ENCODE peak calls at places on chromosomes 16 and 17, in six cellular contexts. One of them, this sample, is unnamed.
A peak's percentile ranks its signal among the peaks of the same experiment; 100 is the strongest.

GRCh38 chr16:67833035-67833417 is 9.1 kb upstream of the THAP11 start:
- DNase-seq in upper lobe of right lung: no peak
- DNase-seq in PC-3: peak; percentile 68
- DNase-seq in mammary epithelial cell: peak; percentile 68
- DNase-seq in iPS DF 6.9: no peak
- DNase-seq in A673: no peak
- DNase-seq in this sample: peak; percentile 28

GRCh38 chr16:3665508-3665907 is 11.0 kb downstream of the DNASE1 start:
- DNase-seq in iPS DF 6.9: no peak
- DNase-seq in mammary epithelial cell: no peak
- DNase-seq in A673: no peak
- DNase-seq in PC-3: no peak
- DNase-seq in upper lobe of right lung: no peak
- DNase-seq in this sample: no peak

GRCh38 chr17:35373984-35374765 is 754 bp upstream of the SLFN11 start:
- DNase-seq in mammary epithelial cell: peak; percentile 17
- DNase-seq in PC-3: peak; percentile 34
- DNase-seq in iPS DF 6.9: no peak
- DNase-seq in upper lobe of right lung: peak; percentile 81
- DNase-seq in A673: peak; percentile 52
- DNase-seq in this sample: peak; percentile 37

GRCh38 chr17:71870546-71870862 is 250.3 kb upstream of the SOX9 start:
- DNase-seq in iPS DF 6.9: no peak
- DNase-seq in upper lobe of right lung: no peak
- DNase-seq in A673: peak; percentile 88
- DNase-seq in mammary epithelial cell: no peak
- DNase-seq in PC-3: no peak
- DNase-seq in this sample: no peak

GRCh38 chr16:10868562-10869469 is 8.2 kb upstream of the CIITA start:
- DNase-seq in iPS DF 6.9: no peak
- DNase-seq in PC-3: no peak
- DNase-seq in mammary epithelial cell: no peak
- DNase-seq in upper lobe of right lung: peak; percentile 74
- DNase-seq in A673: no peak
- DNase-seq in this sample: peak; percentile 32

GRCh38 chr17:75516619-75517276 is 420 bp downstream of the TSEN54 start:
- DNase-seq in iPS DF 6.9: no peak
- DNase-seq in A673: peak; percentile 46
- DNase-seq in upper lobe of right lung: peak; percentile 76
- DNase-seq in mammary epithelial cell: peak; percentile 7
- DNase-seq in PC-3: peak; percentile 21
- DNase-seq in this sample: no peak

GRCh38 chr17:17104036-17104435 is 61.8 kb downstream of the MPRIP start:
- DNase-seq in PC-3: no peak
- DNase-seq in iPS DF 6.9: no peak
- DNase-seq in A673: no peak
- DNase-seq in upper lobe of right lung: no peak
- DNase-seq in mammary epithelial cell: no peak
- DNase-seq in this sample: no peak

GRCh38 chr16:79334127-79334526 is 266.4 kb downstream of the MAF start:
- DNase-seq in PC-3: no peak
- DNase-seq in A673: peak; percentile 7
- DNase-seq in upper lobe of right lung: no peak
- DNase-seq in iPS DF 6.9: no peak
- DNase-seq in mammary epithelial cell: no peak
- DNase-seq in this sample: no peak

GRCh38 chr16:11843861-11844260 is 7.5 kb downstream of the RSL1D1 start:
- DNase-seq in mammary epithelial cell: no peak
- DNase-seq in A673: no peak
- DNase-seq in upper lobe of right lung: no peak
- DNase-seq in iPS DF 6.9: no peak
- DNase-seq in PC-3: no peak
- DNase-seq in this sample: no peak

GRCh38 chr17:13597723-13598347 is 3.9 kb downstream of the HS3ST3A1 start:
- DNase-seq in A673: peak; percentile 33
- DNase-seq in PC-3: peak; percentile 78
- DNase-seq in mammary epithelial cell: peak; percentile 31
- DNase-seq in upper lobe of right lung: no peak
- DNase-seq in iPS DF 6.9: no peak
- DNase-seq in this sample: no peak

GRCh38 chr17:27871407-27871806 is 21.8 kb downstream of the LYRM9 start:
- DNase-seq in PC-3: no peak
- DNase-seq in iPS DF 6.9: no peak
- DNase-seq in mammary epithelial cell: no peak
- DNase-seq in upper lobe of right lung: no peak
- DNase-seq in A673: no peak
- DNase-seq in this sample: peak; percentile 91

GRCh38 chr17:60630352-60630751 is 30.4 kb downstream of the PPM1D start:
- DNase-seq in mammary epithelial cell: no peak
- DNase-seq in A673: no peak
- DNase-seq in upper lobe of right lung: no peak
- DNase-seq in iPS DF 6.9: no peak
- DNase-seq in PC-3: no peak
- DNase-seq in this sample: no peak

DNA sequence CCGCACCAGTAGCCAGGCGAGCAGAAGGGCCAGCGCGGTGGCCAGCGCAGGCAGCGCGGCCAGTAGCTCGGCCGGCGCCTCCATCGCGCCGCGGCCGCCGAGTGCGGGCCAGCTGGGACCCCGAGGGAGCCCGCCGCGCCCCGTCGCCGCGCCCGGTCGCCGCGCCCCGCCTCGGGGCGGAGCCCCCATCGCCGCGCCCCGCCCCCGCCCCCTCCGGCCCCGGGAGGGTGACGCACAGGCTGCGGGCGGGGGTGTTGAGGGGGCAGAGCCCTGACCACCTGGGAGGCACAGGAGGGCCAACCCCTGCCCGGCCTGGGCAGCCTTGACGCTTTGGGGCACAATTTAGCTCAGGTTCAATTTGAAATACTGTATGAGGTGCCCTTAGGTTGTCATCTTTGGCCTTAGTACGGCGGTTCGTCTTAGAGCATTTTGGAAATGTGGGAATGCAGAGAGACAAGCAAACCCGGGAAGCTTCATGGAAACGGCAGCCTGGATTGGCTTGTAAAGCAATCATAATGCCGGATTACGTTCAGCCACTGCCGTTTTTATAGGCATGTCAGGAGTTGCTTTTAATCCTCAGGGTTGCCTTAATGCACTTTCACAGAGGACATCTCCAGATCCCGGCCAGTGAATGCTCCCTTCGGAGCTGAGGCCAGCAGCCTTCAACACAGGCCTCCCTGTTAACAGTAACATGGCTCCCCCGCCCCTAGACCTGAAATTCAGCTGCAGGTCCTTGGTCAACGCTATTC is at the start of gene MXRA7:
- DNase-seq in iPS DF 6.9: no peak
- DNase-seq in PC-3: peak; percentile 78
- DNase-seq in mammary epithelial cell: peak; percentile 66
- DNase-seq in upper lobe of right lung: peak; percentile 87
- DNase-seq in A673: peak; percentile 70
- DNase-seq in this sample: peak; percentile 81
- H3K27ac ChIP-seq in iPS DF 6.9: no peak within 1 kb of the TSS
- H3K27ac ChIP-seq in PC-3: peak within 1 kb of the TSS; percentile 64
- H3K27ac ChIP-seq in mammary epithelial cell: peak within 1 kb of the TSS; percentile 40
- H3K27ac ChIP-seq in upper lobe of right lung: peak within 1 kb of the TSS; percentile 84
- H3K27ac ChIP-seq in A673: peak within 1 kb of the TSS; percentile 71
- H3K27ac ChIP-seq in this sample: peak within 1 kb of the TSS; percentile 74

GRCh38 chr17:39737331-39737760 is 392 bp upstream of the GRB7 start:
- DNase-seq in mammary epithelial cell: no peak
- DNase-seq in A673: no peak
- DNase-seq in upper lobe of right lung: no peak
- DNase-seq in iPS DF 6.9: no peak
- DNase-seq in PC-3: no peak
- DNase-seq in this sample: no peak
- H3K27ac ChIP-seq in mammary epithelial cell: no peak overlapping the region
- H3K27ac ChIP-seq in A673: no peak overlapping the region
- H3K27ac ChIP-seq in upper lobe of right lung: peak overlapping the region; percentile 74
- H3K27ac ChIP-seq in iPS DF 6.9: no peak overlapping the region
- H3K27ac ChIP-seq in PC-3: peak overlapping the region; percentile 89
- H3K27ac ChIP-seq in this sample: peak overlapping the region; percentile 87

DNA sequence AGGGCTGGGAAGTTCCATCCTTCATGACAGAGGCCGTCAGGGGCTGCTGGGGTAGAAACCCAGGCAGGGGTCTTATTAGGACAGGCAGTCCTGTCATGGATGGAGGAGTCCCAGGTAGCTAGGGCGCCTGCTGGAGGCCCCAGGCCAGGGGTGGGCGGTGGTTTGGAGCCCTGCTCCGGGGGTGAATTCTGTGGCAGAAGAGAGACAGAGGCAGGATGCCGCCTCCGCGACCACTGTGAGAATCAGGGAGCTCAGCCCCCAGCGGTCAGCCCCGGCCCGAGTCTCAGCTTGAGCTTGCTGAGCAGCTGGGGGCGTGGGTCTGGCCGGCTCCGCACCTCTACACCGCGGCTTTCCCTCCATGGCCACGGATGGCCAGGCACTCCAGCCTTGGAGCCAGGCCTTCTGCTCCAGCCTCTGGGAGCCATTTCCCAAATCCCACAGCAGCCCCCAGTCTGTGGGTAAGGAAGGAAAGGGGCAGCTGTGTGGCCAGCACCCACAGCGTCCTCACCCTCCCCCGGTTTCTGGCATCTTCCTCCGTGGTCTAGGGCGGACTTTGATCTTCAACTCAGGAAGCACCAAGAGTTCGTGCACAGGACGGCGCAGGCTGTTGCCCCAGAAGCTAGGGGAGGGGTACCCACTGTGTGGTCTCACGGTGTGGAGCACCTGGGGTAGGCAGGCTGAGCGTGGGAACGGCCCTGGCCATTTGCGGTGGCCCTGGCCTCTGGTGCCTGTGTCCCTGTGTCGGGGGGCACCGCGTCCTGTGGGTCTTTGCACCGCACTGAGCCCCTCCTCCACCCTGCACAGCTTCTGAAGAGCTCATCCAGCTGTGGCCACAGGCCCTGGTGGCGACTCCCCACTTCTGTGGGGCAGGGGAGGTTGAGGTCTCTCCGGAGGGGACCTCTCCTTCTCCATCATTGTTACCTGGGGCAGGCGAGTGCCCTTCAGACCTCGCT is 14.1 kb downstream of the CD7 start:
- DNase-seq in A673: no peak
- DNase-seq in iPS DF 6.9: no peak
- DNase-seq in PC-3: no peak
- DNase-seq in upper lobe of right lung: peak; percentile 64
- DNase-seq in mammary epithelial cell: no peak
- DNase-seq in this sample: no peak
- H3K27ac ChIP-seq in A673: no peak overlapping the region
- H3K27ac ChIP-seq in iPS DF 6.9: no peak overlapping the region
- H3K27ac ChIP-seq in PC-3: no peak overlapping the region
- H3K27ac ChIP-seq in upper lobe of right lung: no peak overlapping the region
- H3K27ac ChIP-seq in mammary epithelial cell: no peak overlapping the region
- H3K27ac ChIP-seq in this sample: no peak overlapping the region

GRCh38 chr16:57383276-57384247 is 11.3 kb downstream of the CX3CL1 start:
- DNase-seq in mammary epithelial cell: no peak
- DNase-seq in A673: no peak
- DNase-seq in PC-3: peak; percentile 31
- DNase-seq in iPS DF 6.9: no peak
- DNase-seq in upper lobe of right lung: no peak
- DNase-seq in this sample: peak; percentile 54

GRCh38 chr16:57381791-57382534 is 9.7 kb downstream of the CX3CL1 start:
- DNase-seq in upper lobe of right lung: no peak
- DNase-seq in A673: no peak
- DNase-seq in iPS DF 6.9: no peak
- DNase-seq in PC-3: no peak
- DNase-seq in mammary epithelial cell: no peak
- DNase-seq in this sample: no peak

GRCh38 chr16:57382535-57383275 is 10.4 kb downstream of the CX3CL1 start:
- DNase-seq in PC-3: no peak
- DNase-seq in iPS DF 6.9: no peak
- DNase-seq in upper lobe of right lung: no peak
- DNase-seq in A673: no peak
- DNase-seq in mammary epithelial cell: no peak
- DNase-seq in this sample: no peak

GRCh38 chr16:57379579-57379978 is 7.3 kb downstream of the CX3CL1 start:
- DNase-seq in mammary epithelial cell: peak; percentile 52
- DNase-seq in upper lobe of right lung: no peak
- DNase-seq in A673: no peak
- DNase-seq in iPS DF 6.9: no peak
- DNase-seq in PC-3: no peak
- DNase-seq in this sample: no peak

DNA sequence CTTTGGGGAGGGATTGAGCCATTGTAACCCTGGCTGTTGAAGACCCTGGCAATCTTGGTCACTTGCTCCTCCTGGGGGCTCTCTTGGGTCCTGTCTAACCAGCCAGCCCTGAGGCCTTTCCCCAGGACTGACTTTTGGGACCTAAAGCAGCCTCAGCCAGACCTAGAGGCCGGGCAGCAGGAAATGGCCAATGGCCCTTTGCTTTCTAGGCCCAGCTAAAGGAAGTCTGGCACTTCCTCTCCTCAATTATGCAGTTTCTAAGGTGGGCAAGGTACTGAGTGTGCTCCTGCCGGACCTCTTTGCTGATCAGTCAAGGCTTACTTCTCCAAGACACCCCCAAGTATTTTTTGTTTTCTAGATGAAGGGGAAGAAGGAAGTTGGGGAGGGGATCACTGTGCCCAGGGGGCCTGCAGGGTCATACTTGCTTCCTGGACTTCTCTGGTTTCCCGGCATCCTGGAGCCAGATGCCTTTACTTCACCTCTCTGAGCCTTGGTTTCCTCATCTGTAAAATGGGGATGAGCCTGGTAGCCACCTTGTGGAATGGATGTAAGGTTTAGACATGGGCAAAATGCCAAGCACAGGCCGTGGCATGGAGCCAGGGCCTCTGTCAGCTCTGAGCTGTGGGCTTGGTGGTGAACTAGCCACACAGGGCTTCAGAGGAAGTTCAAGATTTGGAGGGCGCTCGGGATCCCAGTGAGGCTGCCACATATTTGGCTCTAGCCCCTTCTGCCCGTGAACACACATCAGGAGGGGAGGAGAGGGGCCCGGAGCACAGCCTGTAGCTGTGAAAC is 8.6 kb downstream of the CX3CL1 start:
- DNase-seq in A673: no peak
- DNase-seq in mammary epithelial cell: no peak
- DNase-seq in PC-3: peak; percentile 52
- DNase-seq in upper lobe of right lung: no peak
- DNase-seq in iPS DF 6.9: no peak
- DNase-seq in this sample: no peak
- H3K27ac ChIP-seq in A673: no peak overlapping the region
- H3K27ac ChIP-seq in mammary epithelial cell: no peak overlapping the region
- H3K27ac ChIP-seq in PC-3: no peak overlapping the region
- H3K27ac ChIP-seq in upper lobe of right lung: no peak overlapping the region
- H3K27ac ChIP-seq in iPS DF 6.9: no peak overlapping the region
- H3K27ac ChIP-seq in this sample: no peak overlapping the region

GRCh38 chr17:46038414-46038813 is 39.4 kb downstream of the STH start:
- DNase-seq in upper lobe of right lung: no peak
- DNase-seq in PC-3: no peak
- DNase-seq in A673: no peak
- DNase-seq in mammary epithelial cell: no peak
- DNase-seq in iPS DF 6.9: no peak
- DNase-seq in this sample: no peak
- H3K27ac ChIP-seq in upper lobe of right lung: no peak overlapping the region
- H3K27ac ChIP-seq in PC-3: no peak overlapping the region
- H3K27ac ChIP-seq in A673: no peak overlapping the region
- H3K27ac ChIP-seq in mammary epithelial cell: no peak overlapping the region
- H3K27ac ChIP-seq in iPS DF 6.9: no peak overlapping the region
- H3K27ac ChIP-seq in this sample: no peak overlapping the region

DNA sequence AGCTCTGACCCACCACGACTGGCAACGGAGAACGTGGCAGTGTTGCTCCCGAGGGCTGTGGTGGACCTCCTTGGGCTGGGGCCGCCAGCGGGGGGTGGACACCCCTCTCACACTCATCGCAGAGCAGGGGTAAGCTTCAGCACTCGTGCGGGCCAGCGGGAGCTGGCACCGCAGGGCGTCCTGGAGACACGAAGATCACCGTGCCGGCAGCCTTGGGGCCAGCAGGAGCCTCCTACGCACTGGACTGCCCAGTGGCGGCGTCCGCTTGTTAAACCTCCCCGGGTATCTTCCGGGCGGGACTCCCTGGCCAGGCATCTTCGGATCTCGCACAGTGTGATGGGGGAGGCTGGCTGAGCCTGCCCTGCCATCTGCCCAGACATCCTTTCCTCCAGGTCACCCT is 53.5 kb downstream of the ABR start:
- DNase-seq in mammary epithelial cell: no peak
- DNase-seq in A673: no peak
- DNase-seq in PC-3: no peak
- DNase-seq in iPS DF 6.9: no peak
- DNase-seq in upper lobe of right lung: no peak
- DNase-seq in this sample: no peak
- H3K27ac ChIP-seq in mammary epithelial cell: no peak overlapping the region
- H3K27ac ChIP-seq in A673: no peak overlapping the region
- H3K27ac ChIP-seq in PC-3: no peak overlapping the region
- H3K27ac ChIP-seq in iPS DF 6.9: no peak overlapping the region
- H3K27ac ChIP-seq in upper lobe of right lung: no peak overlapping the region
- H3K27ac ChIP-seq in this sample: no peak overlapping the region

This sample was measured in colonic mucosa.